ENCODE peak calls at places on chromosomes 13 and 19, in five cellular contexts. One of them, this sample, is unnamed. For H3K36me3, the result is how much of the 10 kb centered on the place peaks cover.

GRCh38 chr13:36298535-36299068 is 988 bp upstream of the CCDC169 start:
- DNase-seq in cardiac muscle cell: no peak
- DNase-seq in tibial artery: no peak
- DNase-seq in neural progenitor cell: peak
- DNase-seq in right lobe of liver: no peak
- DNase-seq in this sample: no peak

GRCh38 chr19:17205237-17206140 is 9.7 kb upstream of the USE1 start:
- DNase-seq in right lobe of liver: peak
- DNase-seq in neural progenitor cell: peak
- DNase-seq in cardiac muscle cell: peak
- DNase-seq in tibial artery: no peak
- DNase-seq in this sample: peak

GRCh38 chr13:98475521-98475920 is 101.4 kb downstream of the STK24 start:
- DNase-seq in tibial artery: no peak
- DNase-seq in cardiac muscle cell: peak
- DNase-seq in right lobe of liver: no peak
- DNase-seq in neural progenitor cell: peak
- DNase-seq in this sample: no peak

GRCh38 chr19:5957132-5957531 is 20.8 kb downstream of the RANBP3 start:
- DNase-seq in cardiac muscle cell: no peak
- DNase-seq in tibial artery: no peak
- DNase-seq in right lobe of liver: no peak
- DNase-seq in neural progenitor cell: no peak
- DNase-seq in this sample: no peak

GRCh38 chr19:3499738-3500428 is 591 bp downstream of the DOHH start:
- DNase-seq in right lobe of liver: no peak
- DNase-seq in neural progenitor cell: no peak
- DNase-seq in cardiac muscle cell: no peak
- DNase-seq in tibial artery: no peak
- DNase-seq in this sample: no peak

GRCh38 chr13:32902898-32903297 is 113.3 kb upstream of the KL start:
- DNase-seq in right lobe of liver: no peak
- DNase-seq in neural progenitor cell: peak
- DNase-seq in tibial artery: peak
- DNase-seq in cardiac muscle cell: no peak
- DNase-seq in this sample: no peak

GRCh38 chr19:18735324-18735723 is 51.8 kb downstream of the CRTC1 start:
- DNase-seq in neural progenitor cell: no peak
- DNase-seq in tibial artery: no peak
- DNase-seq in cardiac muscle cell: no peak
- DNase-seq in right lobe of liver: no peak
- DNase-seq in this sample: no peak

GRCh38 chr19:28332886-28333285 is 880.1 kb downstream of the UQCRFS1 start:
- DNase-seq in tibial artery: no peak
- DNase-seq in right lobe of liver: no peak
- DNase-seq in neural progenitor cell: no peak
- DNase-seq in cardiac muscle cell: no peak
- DNase-seq in this sample: no peak

GRCh38 chr19:12838893-12839656 is 760 bp downstream of the MAST1 start:
- DNase-seq in tibial artery: no peak
- DNase-seq in cardiac muscle cell: no peak
- DNase-seq in right lobe of liver: no peak
- DNase-seq in neural progenitor cell: peak
- DNase-seq in this sample: no peak

GRCh38 chr13:80082396-80083096 is 258.4 kb downstream of the SPRY2 start:
- DNase-seq in neural progenitor cell: no peak
- DNase-seq in cardiac muscle cell: no peak
- DNase-seq in right lobe of liver: no peak
- DNase-seq in tibial artery: no peak
- DNase-seq in this sample: no peak

GRCh38 chr19:1521636-1522035 is 2.2 kb upstream of the PLK5 start:
- DNase-seq in neural progenitor cell: no peak
- DNase-seq in cardiac muscle cell: no peak
- DNase-seq in tibial artery: no peak
- DNase-seq in right lobe of liver: no peak
- DNase-seq in this sample: no peak

GRCh38 chr13:98476538-98476966 is 100.4 kb downstream of the STK24 start:
- DNase-seq in right lobe of liver: peak
- DNase-seq in tibial artery: peak
- DNase-seq in neural progenitor cell: no peak
- DNase-seq in cardiac muscle cell: no peak
- DNase-seq in this sample: peak

GRCh38 chr19:42532881-42533280 is 4.6 kb upstream of the CEACAM1 start:
- DNase-seq in right lobe of liver: no peak
- DNase-seq in tibial artery: no peak
- DNase-seq in neural progenitor cell: no peak
- DNase-seq in cardiac muscle cell: no peak
- DNase-seq in this sample: no peak

GRCh38 chr13:46640843-46641242 is 87.9 kb downstream of the LRCH1 start:
- DNase-seq in right lobe of liver: no peak
- DNase-seq in cardiac muscle cell: no peak
- DNase-seq in neural progenitor cell: no peak
- DNase-seq in tibial artery: no peak
- DNase-seq in this sample: no peak

GRCh38 chr13:104204177-104204576 is 1138.0 kb upstream of the SLC10A2 start:
- DNase-seq in cardiac muscle cell: no peak
- DNase-seq in neural progenitor cell: no peak
- DNase-seq in tibial artery: no peak
- DNase-seq in right lobe of liver: no peak
- DNase-seq in this sample: no peak

GRCh38 chr19:15123900-15124299 is 16.7 kb downstream of the SYDE1 start:
- DNase-seq in tibial artery: peak
- DNase-seq in cardiac muscle cell: no peak
- DNase-seq in right lobe of liver: no peak
- DNase-seq in neural progenitor cell: no peak
- DNase-seq in this sample: no peak

GRCh38 chr13:65638572-65639168 is 1591.5 kb downstream of the PCDH9 start:
- DNase-seq in tibial artery: no peak
- DNase-seq in right lobe of liver: no peak
- DNase-seq in neural progenitor cell: peak
- DNase-seq in cardiac muscle cell: peak
- DNase-seq in this sample: no peak

GRCh38 chr13:113657851-113658741 is at the start of gene ATP4B:
- DNase-seq in cardiac muscle cell: no peak
- DNase-seq in tibial artery: no peak
- DNase-seq in right lobe of liver: no peak
- DNase-seq in neural progenitor cell: no peak
- DNase-seq in this sample: peak

GRCh38 chr19:56167064-56167578 is 8.7 kb upstream of the GALP start:
- DNase-seq in neural progenitor cell: peak
- DNase-seq in right lobe of liver: no peak
- DNase-seq in tibial artery: no peak
- DNase-seq in cardiac muscle cell: peak
- DNase-seq in this sample: no peak

GRCh38 chr13:39144941-39145533 is 106.8 kb downstream of the NHLRC3 start:
- DNase-seq in right lobe of liver: peak
- DNase-seq in cardiac muscle cell: peak
- DNase-seq in tibial artery: peak
- DNase-seq in neural progenitor cell: peak
- DNase-seq in this sample: no peak

GRCh38 chr13:107650081-107650701 is 565.1 kb downstream of the LIG4 start:
- DNase-seq in tibial artery: peak
- DNase-seq in cardiac muscle cell: peak
- DNase-seq in right lobe of liver: peak
- DNase-seq in neural progenitor cell: peak
- DNase-seq in this sample: peak

GRCh38 chr13:26024558-26024957 is 27.3 kb downstream of the SHISA2 start:
- DNase-seq in cardiac muscle cell: peak
- DNase-seq in neural progenitor cell: peak
- DNase-seq in right lobe of liver: no peak
- DNase-seq in tibial artery: no peak
- DNase-seq in this sample: no peak

GRCh38 chr13:57353831-57354230 is 186.8 kb downstream of the PRR20E start:
- DNase-seq in cardiac muscle cell: no peak
- DNase-seq in right lobe of liver: no peak
- DNase-seq in tibial artery: no peak
- DNase-seq in neural progenitor cell: no peak
- DNase-seq in this sample: no peak

GRCh38 chr19:47032171-47032811 is 12.7 kb downstream of the NPAS1 start:
- DNase-seq in tibial artery: no peak
- DNase-seq in cardiac muscle cell: peak
- DNase-seq in right lobe of liver: peak
- DNase-seq in neural progenitor cell: peak
- DNase-seq in this sample: peak

GRCh38 chr19:35495107-35496064 is 5.1 kb upstream of the KRTDAP start:
- DNase-seq in tibial artery: peak
- DNase-seq in neural progenitor cell: peak
- DNase-seq in cardiac muscle cell: peak
- DNase-seq in right lobe of liver: peak
- DNase-seq in this sample: peak

GRCh38 chr19:34370117-34370516 is 5.1 kb downstream of the GPI start:
- DNase-seq in tibial artery: no peak
- DNase-seq in cardiac muscle cell: no peak
- DNase-seq in neural progenitor cell: no peak
- DNase-seq in right lobe of liver: peak
- DNase-seq in this sample: no peak

GRCh38 chr19:21398851-21399250 is 1.9 kb downstream of the ZNF493 start:
- DNase-seq in right lobe of liver: no peak
- DNase-seq in cardiac muscle cell: no peak
- DNase-seq in neural progenitor cell: no peak
- DNase-seq in tibial artery: no peak
- DNase-seq in this sample: no peak

GRCh38 chr19:44799627-44800257 is 9.2 kb upstream of the BCAM start:
- DNase-seq in tibial artery: no peak
- DNase-seq in neural progenitor cell: no peak
- DNase-seq in cardiac muscle cell: no peak
- DNase-seq in right lobe of liver: no peak
- DNase-seq in this sample: no peak

GRCh38 chr13:24005711-24006281 is 108.5 kb upstream of the C1QTNF9B start:
- DNase-seq in right lobe of liver: no peak
- DNase-seq in neural progenitor cell: no peak
- DNase-seq in cardiac muscle cell: no peak
- DNase-seq in tibial artery: no peak
- DNase-seq in this sample: no peak

DNA sequence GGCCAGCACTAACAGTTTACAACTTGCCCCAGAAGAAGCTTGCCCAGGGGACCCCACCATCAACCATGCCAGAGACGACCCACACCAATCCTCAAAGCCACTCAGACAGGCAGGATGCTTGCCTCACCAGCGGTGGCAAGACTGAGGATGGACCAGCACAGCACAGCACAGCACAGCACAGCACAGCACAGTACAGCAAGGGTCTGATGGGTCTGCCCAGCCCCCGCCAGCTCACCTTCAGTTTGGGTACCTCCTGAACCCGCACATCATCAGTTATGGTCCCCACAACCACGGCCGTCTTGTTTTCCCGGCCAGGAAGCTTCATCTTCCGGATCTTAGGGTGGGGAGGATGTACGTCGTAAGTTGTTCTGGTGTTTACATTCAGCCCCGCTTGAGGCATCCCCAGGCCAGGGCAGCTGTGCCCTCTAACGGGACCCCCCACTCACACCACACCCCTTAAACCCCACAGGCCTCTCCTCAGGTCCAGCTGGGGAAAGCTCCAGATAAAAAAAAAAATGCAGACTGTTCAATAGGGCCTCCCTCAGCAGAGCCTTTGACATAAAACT is 1.7 kb upstream of the FAM83E start:
- DNase-seq in right lobe of liver: no peak
- DNase-seq in tibial artery: no peak
- DNase-seq in neural progenitor cell: no peak
- DNase-seq in cardiac muscle cell: no peak
- DNase-seq in this sample: peak
- H3K4me3 ChIP-seq in right lobe of liver: no peak
- H3K4me3 ChIP-seq in tibial artery: no peak
- H3K4me3 ChIP-seq in neural progenitor cell: peak
- H3K4me3 ChIP-seq in cardiac muscle cell: no peak
- H3K4me3 ChIP-seq in this sample: no peak

GRCh38 chr19:54572696-54573311 is 786 bp upstream of the LILRA2 start:
- DNase-seq in right lobe of liver: no peak
- DNase-seq in tibial artery: peak
- DNase-seq in cardiac muscle cell: no peak
- DNase-seq in neural progenitor cell: no peak
- DNase-seq in this sample: peak

GRCh38 chr19:54574051-54574450 is 461 bp downstream of the LILRA2 start:
- DNase-seq in right lobe of liver: no peak
- DNase-seq in neural progenitor cell: no peak
- DNase-seq in cardiac muscle cell: no peak
- DNase-seq in tibial artery: no peak
- DNase-seq in this sample: no peak

GRCh38 chr19:54573330-54573872 is at the start of gene LILRA2:
- DNase-seq in tibial artery: no peak
- DNase-seq in neural progenitor cell: no peak
- DNase-seq in right lobe of liver: no peak
- DNase-seq in cardiac muscle cell: no peak
- DNase-seq in this sample: peak

GRCh38 chr19:54574527-54575056 is 1.0 kb downstream of the LILRA2 start:
- DNase-seq in neural progenitor cell: no peak
- DNase-seq in cardiac muscle cell: no peak
- DNase-seq in tibial artery: no peak
- DNase-seq in right lobe of liver: no peak
- DNase-seq in this sample: no peak

DNA sequence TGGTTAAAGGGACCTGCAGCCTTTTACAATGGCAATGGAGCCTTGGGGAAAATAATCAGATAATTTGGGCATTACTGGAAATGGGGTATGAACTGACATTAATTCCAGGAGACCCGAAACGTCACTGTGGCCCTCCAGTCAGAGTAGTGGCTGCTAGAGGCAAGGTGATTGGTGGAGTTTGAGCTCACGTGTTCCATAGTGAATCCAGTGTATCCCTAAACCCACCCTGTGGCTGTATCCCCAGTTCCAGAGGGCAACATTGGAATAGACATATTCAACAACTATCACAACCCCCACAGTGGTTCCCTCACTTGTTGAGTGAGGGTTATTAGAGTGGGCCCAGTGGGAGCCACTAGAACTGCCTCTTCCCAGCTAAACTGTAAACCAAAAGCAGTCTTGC is 3.3 kb upstream of the LILRA2 start:
- DNase-seq in tibial artery: no peak
- DNase-seq in cardiac muscle cell: no peak
- DNase-seq in neural progenitor cell: no peak
- DNase-seq in right lobe of liver: no peak
- DNase-seq in this sample: no peak
- H3K36me3 ChIP-seq in tibial artery: under half
- H3K36me3 ChIP-seq in cardiac muscle cell: under half
- H3K36me3 ChIP-seq in neural progenitor cell: under half
- H3K36me3 ChIP-seq in right lobe of liver: under half
- H3K36me3 ChIP-seq in this sample: under half

DNA sequence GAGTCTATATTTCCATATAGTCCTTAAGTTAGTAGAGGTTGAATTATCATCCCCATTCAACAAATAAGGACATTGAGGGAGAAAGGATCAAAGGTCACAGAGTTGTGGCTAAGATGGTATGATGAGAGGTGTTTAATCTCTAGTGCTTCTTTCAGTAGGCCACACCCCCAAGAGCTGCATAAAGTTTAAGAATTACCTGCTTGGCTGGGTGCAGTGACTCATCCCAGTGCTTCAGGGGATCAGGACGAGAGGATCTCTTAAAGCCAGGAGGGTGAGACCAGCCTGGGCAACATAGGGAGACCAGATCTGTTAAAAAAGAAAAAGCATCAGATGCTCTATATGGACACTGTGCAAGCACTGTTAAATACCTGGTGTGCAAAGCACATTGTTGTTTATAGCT is 560.0 kb upstream of the KLHL1 start:
- DNase-seq in cardiac muscle cell: no peak
- DNase-seq in neural progenitor cell: peak
- DNase-seq in tibial artery: no peak
- DNase-seq in right lobe of liver: no peak
- DNase-seq in this sample: no peak
- H3K4me3 ChIP-seq in cardiac muscle cell: no peak
- H3K4me3 ChIP-seq in neural progenitor cell: no peak
- H3K4me3 ChIP-seq in tibial artery: no peak
- H3K4me3 ChIP-seq in right lobe of liver: no peak
- H3K4me3 ChIP-seq in this sample: no peak

GRCh38 chr19:33256266-33256665 is 30.6 kb upstream of the SLC7A10 start:
- DNase-seq in neural progenitor cell: no peak
- DNase-seq in right lobe of liver: no peak
- DNase-seq in cardiac muscle cell: no peak
- DNase-seq in tibial artery: no peak
- DNase-seq in this sample: no peak
- H3K36me3 ChIP-seq in neural progenitor cell: under half
- H3K36me3 ChIP-seq in right lobe of liver: under half
- H3K36me3 ChIP-seq in cardiac muscle cell: under half
- H3K36me3 ChIP-seq in tibial artery: under half
- H3K36me3 ChIP-seq in this sample: under half